ENCODE peak calls at places on chromosomes 12 and 14, in eight cellular contexts. One of them, this sample, is unnamed.

GRCh38 chr14:70640938-70641547 is 673 bp upstream of the TTC9 start:
- DNase-seq in cardiac muscle cell: peak; percentile 22
- DNase-seq in suprapubic skin: no peak
- DNase-seq in mucosa of descending colon: peak; percentile 41
- DNase-seq in AG09309: no peak
- DNase-seq in bronchial epithelial cell: peak; percentile 57
- DNase-seq in pancreas: peak; percentile 64
- DNase-seq in astrocyte: peak; percentile 39
- DNase-seq in this sample: no peak

GRCh38 chr12:102093319-102093718 is 26.6 kb downstream of the NUP37 start:
- DNase-seq in cardiac muscle cell: peak; percentile 39
- DNase-seq in suprapubic skin: no peak
- DNase-seq in mucosa of descending colon: no peak
- DNase-seq in AG09309: no peak
- DNase-seq in bronchial epithelial cell: no peak
- DNase-seq in pancreas: no peak
- DNase-seq in astrocyte: peak; percentile 39
- DNase-seq in this sample: no peak

GRCh38 chr14:69092840-69093422 is 60.0 kb downstream of the DCAF5 start:
- DNase-seq in cardiac muscle cell: no peak
- DNase-seq in suprapubic skin: no peak
- DNase-seq in mucosa of descending colon: no peak
- DNase-seq in AG09309: no peak
- DNase-seq in bronchial epithelial cell: no peak
- DNase-seq in pancreas: no peak
- DNase-seq in astrocyte: no peak
- DNase-seq in this sample: no peak

GRCh38 chr12:116759783-116760581 is 21.9 kb downstream of the RNFT2 start:
- DNase-seq in cardiac muscle cell: peak; percentile 51
- DNase-seq in suprapubic skin: no peak
- DNase-seq in mucosa of descending colon: peak; percentile 37
- DNase-seq in AG09309: no peak
- DNase-seq in bronchial epithelial cell: no peak
- DNase-seq in pancreas: no peak
- DNase-seq in astrocyte: no peak
- DNase-seq in this sample: no peak

GRCh38 chr12:34388636-34389377 is 366.5 kb downstream of the ALG10 start:
- DNase-seq in cardiac muscle cell: no peak
- DNase-seq in suprapubic skin: peak; percentile 40
- DNase-seq in mucosa of descending colon: no peak
- DNase-seq in AG09309: no peak
- DNase-seq in bronchial epithelial cell: no peak
- DNase-seq in pancreas: peak; percentile 29
- DNase-seq in astrocyte: no peak
- DNase-seq in this sample: no peak

GRCh38 chr12:110816248-110816647 is 30.5 kb upstream of the CCDC63 start:
- DNase-seq in cardiac muscle cell: no peak
- DNase-seq in suprapubic skin: no peak
- DNase-seq in mucosa of descending colon: no peak
- DNase-seq in AG09309: no peak
- DNase-seq in bronchial epithelial cell: no peak
- DNase-seq in pancreas: no peak
- DNase-seq in astrocyte: no peak
- DNase-seq in this sample: no peak

GRCh38 chr12:14207946-14208612 is 157.4 kb upstream of the ATF7IP start:
- DNase-seq in cardiac muscle cell: no peak
- DNase-seq in suprapubic skin: no peak
- DNase-seq in mucosa of descending colon: peak; percentile 81
- DNase-seq in AG09309: no peak
- DNase-seq in bronchial epithelial cell: peak; percentile 69
- DNase-seq in pancreas: no peak
- DNase-seq in astrocyte: no peak
- DNase-seq in this sample: no peak

GRCh38 chr14:34824826-34825225 is 50.3 kb downstream of the BAZ1A start:
- DNase-seq in cardiac muscle cell: no peak
- DNase-seq in suprapubic skin: no peak
- DNase-seq in mucosa of descending colon: no peak
- DNase-seq in AG09309: no peak
- DNase-seq in bronchial epithelial cell: no peak
- DNase-seq in pancreas: no peak
- DNase-seq in astrocyte: no peak
- DNase-seq in this sample: no peak

GRCh38 chr12:25864287-25864686 is 94.2 kb upstream of the RASSF8 start:
- DNase-seq in cardiac muscle cell: no peak
- DNase-seq in suprapubic skin: no peak
- DNase-seq in mucosa of descending colon: no peak
- DNase-seq in AG09309: no peak
- DNase-seq in bronchial epithelial cell: no peak
- DNase-seq in pancreas: no peak
- DNase-seq in astrocyte: peak; percentile 51
- DNase-seq in this sample: no peak

GRCh38 chr14:74763803-74764531 is 851 bp downstream of the YLPM1 start:
- DNase-seq in cardiac muscle cell: peak; percentile 12
- DNase-seq in suprapubic skin: peak; percentile 68
- DNase-seq in mucosa of descending colon: peak; percentile 23
- DNase-seq in AG09309: no peak
- DNase-seq in bronchial epithelial cell: peak; percentile 66
- DNase-seq in pancreas: no peak
- DNase-seq in astrocyte: peak; percentile 18
- DNase-seq in this sample: no peak

DNA sequence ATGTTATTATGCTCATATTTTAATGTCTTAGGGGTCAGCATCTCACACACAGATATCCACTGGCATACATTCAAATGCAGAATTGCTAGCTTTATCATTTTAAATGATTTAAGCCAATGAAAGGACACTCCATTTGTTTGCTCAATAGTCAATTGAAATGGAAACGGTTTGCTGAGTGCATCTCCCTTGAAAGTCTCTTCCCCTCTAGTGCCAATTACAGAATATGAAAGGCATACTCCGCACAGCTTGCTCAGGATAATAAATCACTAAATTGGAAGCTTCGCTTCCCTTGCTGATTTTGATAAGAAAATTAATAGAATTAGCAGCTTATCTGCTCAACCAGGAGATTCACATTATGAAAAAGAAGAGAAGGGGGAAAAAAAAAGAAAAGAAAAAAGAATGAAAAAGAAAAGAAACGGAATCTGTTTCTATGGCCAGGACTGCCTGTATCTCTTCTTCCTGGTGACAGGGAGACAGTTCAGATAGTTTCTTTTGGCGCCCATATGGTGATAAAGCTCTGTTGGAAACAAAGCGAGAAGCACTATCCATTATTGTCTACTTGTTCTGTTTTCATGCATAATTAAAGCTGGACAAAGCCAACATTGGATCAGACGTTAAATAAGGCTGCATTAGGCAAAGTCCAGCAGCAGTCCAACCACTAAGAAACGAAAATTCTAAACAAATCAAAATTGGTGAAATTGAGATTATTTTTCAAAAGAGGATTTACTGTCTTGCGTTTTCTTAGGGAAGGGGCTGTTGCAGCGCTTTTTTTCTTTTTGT is 225.0 kb downstream of the GXYLT1 start:
- DNase-seq in cardiac muscle cell: no peak
- DNase-seq in suprapubic skin: no peak
- DNase-seq in mucosa of descending colon: no peak
- DNase-seq in AG09309: no peak
- DNase-seq in bronchial epithelial cell: no peak
- DNase-seq in pancreas: no peak
- DNase-seq in astrocyte: no peak
- DNase-seq in this sample: no peak
- H3K4me3 ChIP-seq in cardiac muscle cell: no peak overlapping the region
- H3K4me3 ChIP-seq in suprapubic skin: no peak overlapping the region
- H3K4me3 ChIP-seq in mucosa of descending colon: no peak overlapping the region
- H3K4me3 ChIP-seq in AG09309: no peak overlapping the region
- H3K4me3 ChIP-seq in bronchial epithelial cell: no peak overlapping the region
- H3K4me3 ChIP-seq in pancreas: no peak overlapping the region
- H3K4me3 ChIP-seq in astrocyte: no peak overlapping the region
- H3K4me3 ChIP-seq in this sample: no peak overlapping the region

GRCh38 chr14:36238666-36239363 is 62.3 kb upstream of the PTCSC3 start:
- DNase-seq in cardiac muscle cell: peak; percentile 4
- DNase-seq in suprapubic skin: no peak
- DNase-seq in mucosa of descending colon: no peak
- DNase-seq in AG09309: peak; percentile 75
- DNase-seq in bronchial epithelial cell: peak; percentile 99
- DNase-seq in pancreas: no peak
- DNase-seq in astrocyte: peak; percentile 85
- DNase-seq in this sample: peak; percentile 51

GRCh38 chr14:36243183-36243582 is 66.7 kb upstream of the PTCSC3 start:
- DNase-seq in cardiac muscle cell: no peak
- DNase-seq in suprapubic skin: no peak
- DNase-seq in mucosa of descending colon: no peak
- DNase-seq in AG09309: no peak
- DNase-seq in bronchial epithelial cell: no peak
- DNase-seq in pancreas: no peak
- DNase-seq in astrocyte: no peak
- DNase-seq in this sample: no peak

GRCh38 chr14:36245223-36245622 is 68.7 kb upstream of the PTCSC3 start:
- DNase-seq in cardiac muscle cell: no peak
- DNase-seq in suprapubic skin: no peak
- DNase-seq in mucosa of descending colon: no peak
- DNase-seq in AG09309: no peak
- DNase-seq in bronchial epithelial cell: no peak
- DNase-seq in pancreas: no peak
- DNase-seq in astrocyte: no peak
- DNase-seq in this sample: no peak

GRCh38 chr14:36241183-36241582 is 64.7 kb upstream of the PTCSC3 start:
- DNase-seq in cardiac muscle cell: peak; percentile 5
- DNase-seq in suprapubic skin: no peak
- DNase-seq in mucosa of descending colon: no peak
- DNase-seq in AG09309: no peak
- DNase-seq in bronchial epithelial cell: peak; percentile 37
- DNase-seq in pancreas: no peak
- DNase-seq in astrocyte: no peak
- DNase-seq in this sample: no peak
- TF ChIP-seq CTCF in cardiac muscle cell: no peak
- TF ChIP-seq CTCF in suprapubic skin: no peak
- TF ChIP-seq CTCF in mucosa of descending colon: no peak
- TF ChIP-seq CTCF in AG09309: peak; percentile 3
- TF ChIP-seq CTCF in bronchial epithelial cell: no peak
- TF ChIP-seq CTCF in pancreas: no peak
- TF ChIP-seq CTCF in astrocyte: no peak
- TF ChIP-seq CTCF in this sample: no peak

GRCh38 chr12:50112456-50113218 is 601 bp downstream of the COX14 start:
- DNase-seq in cardiac muscle cell: no peak
- DNase-seq in suprapubic skin: no peak
- DNase-seq in mucosa of descending colon: peak; percentile 62
- DNase-seq in AG09309: no peak
- DNase-seq in bronchial epithelial cell: peak; percentile 40
- DNase-seq in pancreas: no peak
- DNase-seq in astrocyte: no peak
- DNase-seq in this sample: peak; percentile 15
- H3K4me3 ChIP-seq in cardiac muscle cell: peak overlapping the region; percentile 78
- H3K4me3 ChIP-seq in suprapubic skin: peak overlapping the region; percentile 77
- H3K4me3 ChIP-seq in mucosa of descending colon: peak overlapping the region; percentile 80
- H3K4me3 ChIP-seq in AG09309: peak overlapping the region; percentile 72
- H3K4me3 ChIP-seq in bronchial epithelial cell: peak overlapping the region; percentile 95
- H3K4me3 ChIP-seq in pancreas: peak overlapping the region; percentile 68
- H3K4me3 ChIP-seq in astrocyte: peak overlapping the region; percentile 84
- H3K4me3 ChIP-seq in this sample: peak overlapping the region; percentile 94

DNA sequence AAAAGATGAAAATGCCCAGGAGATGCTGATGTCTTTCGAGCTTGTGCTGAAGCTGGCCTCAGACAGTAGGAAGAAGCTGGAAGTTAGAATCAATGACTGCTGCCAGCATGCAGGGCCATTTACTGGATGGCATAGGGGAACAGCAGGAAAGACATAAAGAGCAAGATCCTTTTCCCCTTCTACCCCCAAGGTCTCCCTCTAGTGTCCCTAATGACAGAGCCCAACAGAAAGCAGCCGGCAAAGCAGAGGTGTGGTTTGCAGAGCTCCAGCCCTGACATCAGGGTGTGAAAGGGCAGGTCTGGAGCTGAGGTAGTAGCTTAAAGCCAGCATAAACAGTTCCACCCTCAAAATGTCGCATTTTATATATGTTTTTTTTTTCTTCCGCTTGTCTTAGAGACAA is 1560.7 kb upstream of the TMEM132C start:
- DNase-seq in cardiac muscle cell: no peak
- DNase-seq in suprapubic skin: no peak
- DNase-seq in mucosa of descending colon: no peak
- DNase-seq in AG09309: no peak
- DNase-seq in bronchial epithelial cell: no peak
- DNase-seq in pancreas: no peak
- DNase-seq in astrocyte: no peak
- DNase-seq in this sample: no peak
- TF ChIP-seq CTCF in cardiac muscle cell: no peak
- TF ChIP-seq CTCF in suprapubic skin: no peak
- TF ChIP-seq CTCF in mucosa of descending colon: no peak
- TF ChIP-seq CTCF in AG09309: no peak
- TF ChIP-seq CTCF in bronchial epithelial cell: no peak
- TF ChIP-seq CTCF in pancreas: no peak
- TF ChIP-seq CTCF in astrocyte: no peak
- TF ChIP-seq CTCF in this sample: no peak

GRCh38 chr12:56255671-56256070 is 2.5 kb downstream of the ANKRD52 start:
- DNase-seq in cardiac muscle cell: no peak
- DNase-seq in suprapubic skin: no peak
- DNase-seq in mucosa of descending colon: no peak
- DNase-seq in AG09309: no peak
- DNase-seq in bronchial epithelial cell: no peak
- DNase-seq in pancreas: no peak
- DNase-seq in astrocyte: no peak
- DNase-seq in this sample: no peak
- H3K4me3 ChIP-seq in cardiac muscle cell: no peak overlapping the region
- H3K4me3 ChIP-seq in suprapubic skin: no peak overlapping the region
- H3K4me3 ChIP-seq in mucosa of descending colon: no peak overlapping the region
- H3K4me3 ChIP-seq in AG09309: no peak overlapping the region
- H3K4me3 ChIP-seq in bronchial epithelial cell: no peak overlapping the region
- H3K4me3 ChIP-seq in pancreas: no peak overlapping the region
- H3K4me3 ChIP-seq in astrocyte: no peak overlapping the region
- H3K4me3 ChIP-seq in this sample: no peak overlapping the region

This sample was measured in HFF-Myc.